ENCODE peak calls at places on chromosomes 4 and X, in five cellular contexts. A is hepatocyte, K is HCT116, F is sigmoid colon, G is thyroid gland. D is an unnamed sample. For H3K27me3 and H3K4me1, the result is how much of the 10 kb centered on the place peaks cover.

GRCh38 chr4:626201-627091 is 1.1 kb downstream of the PDE6B start:
- DNase-seq in G (no peak), A (no peak), K (no peak), F (no peak), D (no peak)

GRCh38 chrX:134623293-134624045 is 34.8 kb downstream of the PLAC1 start:
- DNase-seq in K (no peak), F (no peak), G (no peak), A (no peak), D (no peak)

GRCh38 chr4:168908093-168908492 is 102.0 kb downstream of the CBR4 start:
- DNase-seq in F (no peak), G (no peak), K (no peak), A (no peak), D (peak)

GRCh38 chrX:136157187-136157586 is 9.9 kb downstream of the FHL1 start:
- DNase-seq in G (no peak), F (no peak), A (no peak), K (no peak), D (peak)

GRCh38 chr4:54100607-54101189 is 735 bp downstream of the GSX2 start:
- DNase-seq in A (no peak), F (no peak), K (no peak), G (no peak), D (peak)

GRCh38 chrX:131728295-131729145 is 184.6 kb downstream of the OR13H1 start:
- DNase-seq in A (no peak), K (no peak), G (no peak), F (peak), D (peak)

GRCh38 chr4:121980643-121981042 is 28.8 kb upstream of the TRPC3 start:
- DNase-seq in G (no peak), K (no peak), A (no peak), F (no peak), D (no peak)

GRCh38 chr4:4541040-4541631 is 712 bp downstream of the STX18 start:
- DNase-seq in G (peak), F (no peak), K (no peak), A (peak), D (peak)

GRCh38 chr4:171785392-171785791 is 27.8 kb upstream of the GALNTL6 start:
- DNase-seq in G (no peak), K (no peak), A (no peak), F (no peak), D (peak)

GRCh38 chrX:15947648-15948317 is 93.2 kb upstream of the AP1S2 start:
- DNase-seq in F (no peak), A (peak), G (no peak), K (no peak), D (peak)

GRCh38 chrX:88990882-88991582 is 244.0 kb downstream of the CPXCR1 start:
- DNase-seq in G (no peak), F (no peak), A (no peak), K (no peak), D (no peak)

GRCh38 chr4:153489856-153490558 is 23.8 kb downstream of the TMEM131L start:
- DNase-seq in A (no peak), K (no peak), F (no peak), G (no peak), D (no peak)

GRCh38 chr4:139655116-139655515 is 10.5 kb upstream of the MGST2 start:
- DNase-seq in K (no peak), A (peak), F (no peak), G (no peak), D (peak)

GRCh38 chr4:56641494-56642051 is 39.5 kb downstream of the HOPX start:
- DNase-seq in A (peak), K (peak), G (no peak), F (no peak), D (peak)

GRCh38 chr4:26074672-26075071 is 160.7 kb downstream of the SMIM20 start:
- DNase-seq in K (no peak), G (no peak), A (no peak), F (no peak), D (no peak)

GRCh38 chr4:20809796-20810195 is 109.5 kb downstream of the PACRGL start:
- DNase-seq in F (no peak), A (peak), G (no peak), K (peak), D (no peak)

GRCh38 chrX:105190252-105190853 is 30.1 kb downstream of the TEX13A start:
- DNase-seq in G (peak), K (no peak), A (peak), F (no peak), D (peak)

GRCh38 chrX:154517101-154517781 is 1.2 kb upstream of the FAM3A start:
- DNase-seq in K (no peak), G (no peak), F (peak), A (peak), D (no peak)

GRCh38 chrX:113384628-113385027 is 544.0 kb upstream of the AMOT start:
- DNase-seq in A (peak), F (no peak), K (no peak), G (no peak), D (peak)

GRCh38 chr4:41538017-41538733 is at the start of gene LIMCH1:
- DNase-seq in K (no peak), F (peak), A (no peak), G (peak), D (no peak)

GRCh38 chrX:125326599-125326998 is 6.9 kb downstream of the TEX13C start:
- DNase-seq in F (no peak), K (no peak), A (no peak), G (no peak), D (no peak)

GRCh38 chrX:3371163-3371562 is 24.7 kb upstream of the MXRA5 start:
- DNase-seq in G (no peak), F (no peak), K (no peak), A (no peak), D (no peak)

GRCh38 chrX:119381349-119381944 is 17.7 kb upstream of the SLC25A43 start:
- DNase-seq in G (no peak), A (no peak), F (no peak), K (no peak), D (no peak)

GRCh38 chr4:78684196-78685079 is 91.7 kb upstream of the BMP2K start:
- DNase-seq in F (no peak), K (no peak), A (no peak), G (no peak), D (peak)

GRCh38 chr4:8515316-8516060 is 64.7 kb upstream of the GPR78 start:
- DNase-seq in F (peak), G (no peak), K (no peak), A (no peak), D (peak)

GRCh38 chr4:123488916-123489315 is 92.3 kb downstream of the SPRY1 start:
- DNase-seq in F (no peak), K (peak), G (no peak), A (peak), D (peak)

DNA sequence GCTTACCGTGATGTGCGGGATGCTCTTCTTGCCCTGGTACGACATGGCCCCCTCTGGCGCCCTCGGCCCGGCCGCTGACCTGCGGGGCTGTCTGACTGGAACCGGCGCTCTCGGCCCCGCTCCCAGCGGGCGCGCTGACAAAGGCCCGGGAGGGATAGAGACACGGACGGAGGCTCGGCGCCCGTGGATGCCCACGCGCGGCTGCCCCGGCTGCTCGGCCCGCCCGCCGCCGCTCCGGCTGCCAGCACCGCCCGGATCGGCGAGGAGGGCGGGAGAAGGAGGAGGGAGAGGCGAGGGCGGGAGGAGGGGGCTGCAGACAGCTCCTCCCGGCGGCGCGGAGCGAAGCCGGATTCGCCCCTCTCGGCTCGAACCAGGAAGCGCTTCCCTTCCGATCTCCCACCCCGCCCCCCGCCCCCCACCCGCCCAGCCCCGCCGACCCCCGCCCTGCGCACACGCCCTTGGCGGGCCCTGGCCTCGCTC is 4.6 kb downstream of the CRMP1 start:
- DNase-seq in F (no peak), A (peak), K (no peak), G (no peak), D (peak)
- H3K4me3 ChIP-seq in F (peak), A (peak), K (no peak), G (no peak), D (no peak)

GRCh38 chrX:8724176-8724757 is 7.7 kb downstream of the ANOS1 start:
- DNase-seq in K (no peak), A (no peak), G (peak), F (no peak), D (no peak)
- H3K27me3 ChIP-seq in K (under half), A (under half), G (under half), F (under half), D (under half)

DNA sequence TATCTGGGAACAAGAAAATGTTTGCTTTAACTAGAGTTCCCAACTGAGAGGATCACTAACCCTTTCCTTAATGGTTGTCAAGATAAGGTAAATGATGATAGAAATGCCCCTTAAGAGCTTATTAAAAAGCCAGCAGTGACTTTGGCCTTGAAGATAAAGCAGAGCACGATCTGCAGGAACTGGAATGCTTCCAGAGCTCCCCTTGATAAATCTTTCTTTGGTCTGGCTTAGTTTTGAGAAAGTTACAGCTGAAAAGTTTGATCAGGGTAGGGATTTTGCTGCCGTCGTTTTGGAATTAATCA is 64.0 kb downstream of the PTTG2 start:
- DNase-seq in F (no peak), A (no peak), G (no peak), K (no peak), D (no peak)
- H3K4me1 ChIP-seq in F (half or more), A (under half), G (under half), K (under half), D (under half)

DNA sequence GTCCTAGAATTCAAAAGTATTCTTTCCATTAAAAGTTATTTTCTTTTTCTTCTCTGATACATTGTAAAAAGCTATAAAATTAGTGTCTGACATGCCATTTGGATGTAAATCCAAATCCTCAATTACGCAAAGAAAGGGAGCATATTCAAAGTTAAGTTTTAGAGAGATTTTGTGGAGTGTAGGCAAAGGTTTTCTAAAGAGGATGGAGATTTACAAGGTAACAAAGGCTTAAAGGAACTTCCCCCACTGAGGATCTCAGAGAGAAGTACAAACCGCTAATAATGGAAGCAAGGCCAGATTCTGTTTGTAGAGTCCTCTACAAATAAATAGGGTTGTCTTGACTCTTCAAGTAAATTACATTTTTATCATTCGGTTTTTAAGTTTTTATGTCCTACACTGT is 91.0 kb upstream of the MAPK10 start:
- DNase-seq in G (no peak), K (no peak), A (no peak), F (no peak), D (no peak)
- H3K4me3 ChIP-seq in G (no peak), K (no peak), A (no peak), F (no peak), D (no peak)

GRCh38 chrX:42619068-42619467 is 158.9 kb downstream of the PPP1R2C start:
- DNase-seq in A (no peak), F (no peak), K (no peak), G (no peak), D (no peak)

GRCh38 chrX:42615161-42615563 is 162.8 kb downstream of the PPP1R2C start:
- DNase-seq in K (peak), A (peak), F (no peak), G (no peak), D (no peak)

GRCh38 chrX:42616981-42617380 is 161.0 kb downstream of the PPP1R2C start:
- DNase-seq in G (no peak), A (no peak), K (no peak), F (no peak), D (no peak)
- H3K27me3 ChIP-seq in G (under half), A (under half), K (under half), F (under half), D (under half)

GRCh38 chr4:142376204-142376603 is 469.9 kb downstream of the INPP4B start:
- DNase-seq in F (no peak), G (no peak), A (no peak), K (no peak), D (no peak)

GRCh38 chr4:142377345-142378091 is 468.6 kb downstream of the INPP4B start:
- DNase-seq in F (no peak), K (no peak), G (no peak), A (no peak), D (no peak)

GRCh38 chr4:142369141-142369540 is 477.0 kb downstream of the INPP4B start:
- DNase-seq in A (no peak), K (no peak), F (no peak), G (no peak), D (no peak)

GRCh38 chr4:142372570-142373300 is 473.4 kb downstream of the INPP4B start:
- DNase-seq in K (no peak), F (no peak), G (no peak), A (no peak), D (peak)

GRCh38 chr4:142373610-142374009 is 472.5 kb downstream of the INPP4B start:
- DNase-seq in F (no peak), K (no peak), G (no peak), A (no peak), D (peak)
- H3K4me1 ChIP-seq in F (under half), K (under half), G (under half), A (under half), D (under half)

GRCh38 chr4:185638548-185639301 is 103.4 kb upstream of the PDLIM3 start:
- DNase-seq in A (peak), F (no peak), K (no peak), G (no peak), D (peak)
- H3K4me3 ChIP-seq in A (no peak), F (no peak), K (no peak), G (no peak), D (peak)